ENCODE peak calls at places on chromosome 14, in five cellular contexts. One of them, this sample, is unnamed.

GRCh38 chr14:88989911-88990310 is 165.5 kb downstream of the TTC8 start:
- DNase-seq in stimulated activated CD4-positive, alpha-beta T cell treated with anti-CD3 and anti-CD28 coated beads, TNF-alpha, amount 100 ng/mL, for 1 hour: no peak
- DNase-seq in mesothelial cell of epicardium: no peak
- DNase-seq in coronary artery: no peak
- DNase-seq in activated T-helper 1 cell treated with anti-CD3 and anti-CD28 coated beads, Interleukin-2, amount 50 U/mL, for 16 hours: no peak
- DNase-seq in this sample: no peak

GRCh38 chr14:75141062-75141461 is 14.2 kb upstream of the NEK9 start:
- DNase-seq in stimulated activated CD4-positive, alpha-beta T cell treated with anti-CD3 and anti-CD28 coated beads, TNF-alpha, amount 100 ng/mL, for 1 hour: no peak
- DNase-seq in mesothelial cell of epicardium: no peak
- DNase-seq in coronary artery: no peak
- DNase-seq in activated T-helper 1 cell treated with anti-CD3 and anti-CD28 coated beads, Interleukin-2, amount 50 U/mL, for 16 hours: no peak
- DNase-seq in this sample: no peak

GRCh38 chr14:32524609-32525391 is 195.7 kb downstream of the AKAP6 start:
- DNase-seq in stimulated activated CD4-positive, alpha-beta T cell treated with anti-CD3 and anti-CD28 coated beads, TNF-alpha, amount 100 ng/mL, for 1 hour: no peak
- DNase-seq in mesothelial cell of epicardium: no peak
- DNase-seq in coronary artery: no peak
- DNase-seq in activated T-helper 1 cell treated with anti-CD3 and anti-CD28 coated beads, Interleukin-2, amount 50 U/mL, for 16 hours: no peak
- DNase-seq in this sample: no peak

GRCh38 chr14:64411001-64411400 is 22.8 kb downstream of the MTHFD1 start:
- DNase-seq in stimulated activated CD4-positive, alpha-beta T cell treated with anti-CD3 and anti-CD28 coated beads, TNF-alpha, amount 100 ng/mL, for 1 hour: no peak
- DNase-seq in mesothelial cell of epicardium: no peak
- DNase-seq in coronary artery: no peak
- DNase-seq in activated T-helper 1 cell treated with anti-CD3 and anti-CD28 coated beads, Interleukin-2, amount 50 U/mL, for 16 hours: no peak
- DNase-seq in this sample: no peak

GRCh38 chr14:98809792-98810191 is 462.2 kb downstream of the BCL11B start:
- DNase-seq in stimulated activated CD4-positive, alpha-beta T cell treated with anti-CD3 and anti-CD28 coated beads, TNF-alpha, amount 100 ng/mL, for 1 hour: no peak
- DNase-seq in mesothelial cell of epicardium: no peak
- DNase-seq in coronary artery: no peak
- DNase-seq in activated T-helper 1 cell treated with anti-CD3 and anti-CD28 coated beads, Interleukin-2, amount 50 U/mL, for 16 hours: no peak
- DNase-seq in this sample: no peak

GRCh38 chr14:34911209-34912150 is 36.3 kb upstream of the BAZ1A start:
- DNase-seq in stimulated activated CD4-positive, alpha-beta T cell treated with anti-CD3 and anti-CD28 coated beads, TNF-alpha, amount 100 ng/mL, for 1 hour: no peak
- DNase-seq in mesothelial cell of epicardium: no peak
- DNase-seq in coronary artery: no peak
- DNase-seq in activated T-helper 1 cell treated with anti-CD3 and anti-CD28 coated beads, Interleukin-2, amount 50 U/mL, for 16 hours: no peak
- DNase-seq in this sample: no peak

GRCh38 chr14:23434488-23435219 is 806 bp downstream of the MYH7 start:
- DNase-seq in stimulated activated CD4-positive, alpha-beta T cell treated with anti-CD3 and anti-CD28 coated beads, TNF-alpha, amount 100 ng/mL, for 1 hour: no peak
- DNase-seq in mesothelial cell of epicardium: no peak
- DNase-seq in coronary artery: peak; percentile 50
- DNase-seq in activated T-helper 1 cell treated with anti-CD3 and anti-CD28 coated beads, Interleukin-2, amount 50 U/mL, for 16 hours: no peak
- DNase-seq in this sample: no peak

GRCh38 chr14:52527052-52527451 is 25.3 kb downstream of the TXNDC16 start:
- DNase-seq in stimulated activated CD4-positive, alpha-beta T cell treated with anti-CD3 and anti-CD28 coated beads, TNF-alpha, amount 100 ng/mL, for 1 hour: no peak
- DNase-seq in mesothelial cell of epicardium: no peak
- DNase-seq in coronary artery: no peak
- DNase-seq in activated T-helper 1 cell treated with anti-CD3 and anti-CD28 coated beads, Interleukin-2, amount 50 U/mL, for 16 hours: no peak
- DNase-seq in this sample: no peak

GRCh38 chr14:103623883-103624482 is 5.0 kb upstream of the KLC1 start:
- DNase-seq in stimulated activated CD4-positive, alpha-beta T cell treated with anti-CD3 and anti-CD28 coated beads, TNF-alpha, amount 100 ng/mL, for 1 hour: no peak
- DNase-seq in mesothelial cell of epicardium: no peak
- DNase-seq in coronary artery: no peak
- DNase-seq in activated T-helper 1 cell treated with anti-CD3 and anti-CD28 coated beads, Interleukin-2, amount 50 U/mL, for 16 hours: no peak
- DNase-seq in this sample: no peak

GRCh38 chr14:74667758-74668157 is 45.1 kb downstream of the AREL1 start:
- DNase-seq in stimulated activated CD4-positive, alpha-beta T cell treated with anti-CD3 and anti-CD28 coated beads, TNF-alpha, amount 100 ng/mL, for 1 hour: no peak
- DNase-seq in mesothelial cell of epicardium: no peak
- DNase-seq in coronary artery: no peak
- DNase-seq in activated T-helper 1 cell treated with anti-CD3 and anti-CD28 coated beads, Interleukin-2, amount 50 U/mL, for 16 hours: no peak
- DNase-seq in this sample: no peak

GRCh38 chr14:89926709-89927108 is 27.8 kb downstream of the EFCAB11 start:
- DNase-seq in stimulated activated CD4-positive, alpha-beta T cell treated with anti-CD3 and anti-CD28 coated beads, TNF-alpha, amount 100 ng/mL, for 1 hour: no peak
- DNase-seq in mesothelial cell of epicardium: no peak
- DNase-seq in coronary artery: no peak
- DNase-seq in activated T-helper 1 cell treated with anti-CD3 and anti-CD28 coated beads, Interleukin-2, amount 50 U/mL, for 16 hours: no peak
- DNase-seq in this sample: no peak